ENCODE peak calls at places on chromosomes 5 and 9, in five cellular contexts. E is transverse colon, K is breast epithelium, D is upper lobe of left lung, Y is SK-N-SH. L is an unnamed sample.

GRCh38 chr9:135671591-135672041 is 8.5 kb downstream of the LCN9 start:
- DNase-seq in Y (peak), D (peak), E (no peak), K (no peak), L (no peak)

GRCh38 chr9:7058539-7058938 is 300.8 kb downstream of the KDM4C start:
- DNase-seq in D (no peak), E (no peak), Y (no peak), K (no peak), L (no peak)

GRCh38 chr5:9507974-9508373 is 37.9 kb downstream of the SEMA5A start:
- DNase-seq in Y (no peak), D (no peak), K (no peak), E (no peak), L (no peak)

GRCh38 chr5:107476783-107477182 is 194.0 kb downstream of the EFNA5 start:
- DNase-seq in D (no peak), K (no peak), E (peak), Y (no peak), L (no peak)

GRCh38 chr9:89592963-89593775 is 11.6 kb upstream of the GADD45G start:
- DNase-seq in D (no peak), K (no peak), Y (no peak), E (no peak), L (no peak)

GRCh38 chr9:87675906-87676515 is 49.9 kb upstream of the CTSL start:
- DNase-seq in K (no peak), D (peak), E (no peak), Y (no peak), L (no peak)

GRCh38 chr9:87662808-87663528 is 63.0 kb upstream of the CTSL start:
- DNase-seq in Y (peak), E (peak), K (peak), D (peak), L (peak)

GRCh38 chr5:157308826-157309465 is 43.0 kb downstream of the CYFIP2 start:
- DNase-seq in D (no peak), E (no peak), Y (no peak), K (no peak), L (no peak)

GRCh38 chr9:97307500-97308163 is at the start of gene CCDC180:
- DNase-seq in K (no peak), D (peak), Y (no peak), E (no peak), L (no peak)

GRCh38 chr5:72417333-72418062 is 89.7 kb downstream of the ZNF366 start:
- DNase-seq in D (peak), K (no peak), Y (no peak), E (no peak), L (no peak)

GRCh38 chr9:78280982-78281668 is 15.8 kb upstream of the PSAT1 start:
- DNase-seq in D (no peak), E (peak), Y (peak), K (no peak), L (no peak)

GRCh38 chr9:131470581-131470991 is 32.1 kb upstream of the POMT1 start:
- DNase-seq in Y (no peak), K (peak), D (peak), E (no peak), L (no peak)

GRCh38 chr9:131467214-131467935 is 35.3 kb upstream of the POMT1 start:
- DNase-seq in D (no peak), K (peak), Y (no peak), E (no peak), L (no peak)

GRCh38 chr9:131469369-131469768 is 33.3 kb upstream of the POMT1 start:
- DNase-seq in Y (no peak), D (no peak), K (peak), E (no peak), L (no peak)

GRCh38 chr9:131469951-131470350 is 32.8 kb upstream of the POMT1 start:
- DNase-seq in Y (no peak), K (peak), E (no peak), D (no peak), L (no peak)

GRCh38 chr9:131468031-131468430 is 34.7 kb upstream of the POMT1 start:
- DNase-seq in Y (no peak), K (no peak), D (no peak), E (no peak), L (no peak)
- TF ChIP-seq POLR2AphosphoS5 in Y (no peak), K (no peak), D (no peak), E (no peak), L (no peak)

DNA sequence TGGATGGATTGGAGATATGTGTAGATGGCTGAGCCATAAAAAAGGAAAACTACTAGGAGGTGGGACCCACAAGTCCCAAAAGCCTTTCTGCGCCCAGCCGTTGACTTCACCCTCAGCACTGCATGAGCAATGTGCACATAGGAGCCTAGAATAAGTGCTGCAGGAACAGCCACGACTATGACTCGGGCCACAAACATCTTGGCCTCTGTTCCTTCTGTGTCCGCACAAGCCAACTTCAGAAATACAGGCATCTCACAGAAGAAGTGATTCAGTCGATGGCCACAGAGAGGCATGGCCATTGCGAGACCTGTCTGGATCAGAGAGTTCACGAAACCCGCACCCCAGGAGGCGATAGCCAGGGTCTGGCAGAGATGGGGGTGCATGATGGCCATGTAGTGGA is 587 bp downstream of the OR2Y1 start:
- DNase-seq in K (no peak), E (no peak), Y (no peak), D (no peak), L (no peak)
- TF ChIP-seq POLR2AphosphoS5 in K (no peak), E (no peak), Y (no peak), D (no peak), L (no peak)

DNA sequence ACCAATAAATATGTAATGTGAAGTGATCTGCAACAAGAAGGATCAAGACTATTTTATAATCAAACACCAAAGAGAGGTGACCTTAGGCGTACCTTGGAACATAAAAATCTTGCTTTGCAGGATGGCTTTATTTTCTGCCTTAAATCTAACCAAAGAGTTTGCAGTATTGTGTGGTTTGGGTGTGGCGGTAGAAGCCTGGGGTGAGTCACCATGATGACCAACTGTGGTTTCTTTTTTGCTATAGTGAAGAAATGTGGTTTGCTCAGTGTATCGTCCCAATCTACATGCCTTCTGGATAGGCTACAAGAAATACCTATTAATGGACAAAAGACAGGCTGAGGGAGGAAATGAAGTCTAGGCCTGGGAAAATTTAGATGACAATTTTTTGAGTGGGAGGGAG is 5.1 kb upstream of the CAST start:
- DNase-seq in E (peak), D (no peak), Y (no peak), K (no peak), L (no peak)
- TF ChIP-seq POLR2AphosphoS5 in E (peak), D (no peak), Y (peak), K (no peak), L (no peak)

DNA sequence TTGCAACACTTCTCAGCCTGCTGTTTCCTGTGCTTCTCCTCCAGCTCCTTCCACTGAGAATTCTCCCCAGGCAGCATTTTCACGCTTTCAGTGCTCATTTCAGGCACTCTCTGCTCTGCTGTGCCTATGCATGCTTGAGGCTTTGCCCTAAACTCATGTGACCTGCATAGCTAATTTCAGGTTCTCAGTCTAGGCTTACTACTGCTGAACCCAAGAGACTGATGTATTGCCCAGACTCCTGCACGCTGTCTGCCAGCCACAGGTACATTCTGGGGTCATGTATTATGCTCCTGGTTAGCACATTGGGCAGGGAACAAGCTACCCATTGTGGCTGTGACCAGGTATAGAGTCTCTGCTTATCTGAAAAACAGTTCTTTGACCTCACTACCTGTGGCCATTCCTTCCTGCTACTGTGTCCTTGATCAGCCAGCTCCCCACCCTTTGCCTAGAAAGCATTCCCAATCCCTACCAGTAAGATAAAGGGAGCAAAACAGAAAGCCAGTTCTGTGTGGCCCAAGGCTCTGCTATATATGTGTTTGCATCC is 34.7 kb downstream of the PIP5K1B start:
- DNase-seq in E (peak), Y (no peak), D (no peak), K (no peak), L (no peak)
- TF ChIP-seq POLR2AphosphoS5 in E (peak), Y (no peak), D (no peak), K (no peak), L (no peak)

GRCh38 chr5:137199966-137200365 is 299.2 kb downstream of the SPOCK1 start:
- DNase-seq in E (no peak), Y (no peak), D (no peak), K (no peak), L (no peak)

GRCh38 chr5:137200906-137201305 is 298.2 kb downstream of the SPOCK1 start:
- DNase-seq in D (no peak), E (no peak), Y (no peak), K (no peak), L (no peak)

GRCh38 chr5:137199201-137199600 is 299.9 kb downstream of the SPOCK1 start:
- DNase-seq in D (no peak), K (no peak), E (no peak), Y (no peak), L (no peak)

GRCh38 chr5:137203011-137203632 is 296.0 kb downstream of the SPOCK1 start:
- DNase-seq in E (no peak), K (no peak), Y (no peak), D (no peak), L (no peak)

DNA sequence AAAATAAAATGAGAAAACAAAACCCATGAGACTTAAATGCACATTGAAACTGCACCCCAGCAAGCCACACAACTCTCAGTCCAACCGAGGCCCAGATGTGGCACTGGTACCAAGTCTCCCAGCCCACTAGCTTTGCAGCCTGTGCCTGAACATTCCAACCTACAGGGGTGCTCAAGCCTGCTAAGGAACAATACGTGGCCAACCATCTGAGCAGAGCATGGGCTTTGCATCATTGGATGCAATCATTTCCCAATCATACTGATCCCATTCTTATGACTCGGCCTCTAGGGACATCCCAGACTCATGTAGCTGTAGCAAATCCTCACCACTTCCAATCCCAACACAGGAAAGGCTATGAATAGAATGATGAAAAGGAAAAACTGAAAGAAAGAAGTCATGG is 297.2 kb downstream of the SPOCK1 start:
- DNase-seq in Y (no peak), K (no peak), E (no peak), D (no peak), L (no peak)
- TF ChIP-seq POLR2AphosphoS5 in Y (no peak), K (no peak), E (no peak), D (no peak), L (no peak)

L was measured in GM12892.